ENCODE peak calls at places on chromosome 7, in ten cellular contexts. J, M, V, T, H, U, Z, R, K and D are unnamed samples.

GRCh38 chr7:42264702-42265101 is 27.7 kb upstream of the GLI3 start:
- DNase-seq in J (no peak), M (no peak), V (no peak), T (no peak), H (no peak), U (no peak), Z (no peak), R (no peak), K (no peak), D (no peak)

GRCh38 chr7:22671177-22671879 is 55.7 kb upstream of the IL6 start:
- DNase-seq in J (no peak), M (no peak), V (no peak), T (no peak), H (no peak), U (no peak), Z (no peak), R (no peak), K (no peak), D (no peak)

GRCh38 chr7:158586499-158587191 is 978 bp downstream of the PTPRN2 start:
- DNase-seq in J (no peak), M (no peak), V (no peak), T (no peak), H (no peak), U (no peak), Z (no peak), R (no peak), K (no peak), D (no peak)

GRCh38 chr7:50397320-50397970 is 52.7 kb downstream of the FIGNL1 start:
- DNase-seq in J (no peak), M (no peak), V (no peak), T (no peak), H (no peak), U (no peak), Z (no peak), R (no peak), K (no peak), D (no peak)

GRCh38 chr7:73539709-73540108 is 17.6 kb upstream of the BAZ1B start:
- DNase-seq in J (no peak), M (no peak), V (no peak), T (no peak), H (no peak), U (no peak), Z (no peak), R (no peak), K (peak; percentile 56), D (no peak)

GRCh38 chr7:16739863-16740622 is 13.5 kb upstream of the TSPAN13 start:
- DNase-seq in J (peak; percentile 26), M (no peak), V (peak; percentile 47), T (no peak), H (peak; percentile 69), U (peak; percentile 72), Z (peak; percentile 92), R (peak; percentile 73), K (no peak), D (no peak)

GRCh38 chr7:1665721-1666250 is 4.3 kb upstream of the ELFN1 start:
- DNase-seq in J (peak; percentile 14), M (no peak), V (peak; percentile 70), T (peak; percentile 38), H (no peak), U (no peak), Z (peak; percentile 99), R (peak; percentile 66), K (peak; percentile 46), D (no peak)

GRCh38 chr7:103637080-103637479 is 191.1 kb upstream of the SLC26A5 start:
- DNase-seq in J (no peak), M (no peak), V (no peak), T (no peak), H (no peak), U (no peak), Z (no peak), R (no peak), K (no peak), D (no peak)

GRCh38 chr7:127857464-127857841 is 173.8 kb downstream of the LRRC4 start:
- DNase-seq in J (no peak), M (no peak), V (no peak), T (no peak), H (no peak), U (no peak), Z (no peak), R (no peak), K (no peak), D (no peak)

GRCh38 chr7:7934127-7934526 is 34.5 kb upstream of the GLCCI1 start:
- DNase-seq in J (no peak), M (no peak), V (no peak), T (no peak), H (no peak), U (no peak), Z (no peak), R (no peak), K (no peak), D (no peak)

GRCh38 chr7:5314864-5315263 is 32.1 kb downstream of the SLC29A4 start:
- DNase-seq in J (no peak), M (no peak), V (no peak), T (no peak), H (no peak), U (no peak), Z (no peak), R (no peak), K (no peak), D (no peak)

GRCh38 chr7:141053626-141054025 is 20.2 kb upstream of the TMEM178B start:
- DNase-seq in J (no peak), M (no peak), V (no peak), T (no peak), H (no peak), U (no peak), Z (no peak), R (peak; percentile 8), K (no peak), D (no peak)

GRCh38 chr7:135857519-135858274 is 109.1 kb upstream of the FAM180A start:
- DNase-seq in J (no peak), M (no peak), V (no peak), T (no peak), H (no peak), U (no peak), Z (no peak), R (no peak), K (no peak), D (no peak)

GRCh38 chr7:101089876-101090275 is 4.6 kb downstream of the TRIM56 start:
- DNase-seq in J (no peak), M (no peak), V (no peak), T (no peak), H (no peak), U (no peak), Z (no peak), R (no peak), K (no peak), D (no peak)

GRCh38 chr7:36600869-36601530 is 123.3 kb downstream of the AOAH start:
- DNase-seq in J (no peak), M (no peak), V (no peak), T (no peak), H (peak; percentile 58), U (no peak), Z (peak; percentile 70), R (no peak), K (no peak), D (no peak)

GRCh38 chr7:90955641-90956207 is 308.5 kb upstream of the FZD1 start:
- DNase-seq in J (no peak), M (no peak), V (no peak), T (no peak), H (no peak), U (no peak), Z (no peak), R (no peak), K (no peak), D (no peak)

GRCh38 chr7:80830584-80831319 is 88.1 kb downstream of the SEMA3C start:
- DNase-seq in J (no peak), M (no peak), V (no peak), T (no peak), H (no peak), U (no peak), Z (no peak), R (no peak), K (no peak), D (no peak)

GRCh38 chr7:34904987-34905386 is 132.3 kb downstream of the DPY19L1 start:
- DNase-seq in J (no peak), M (no peak), V (no peak), T (no peak), H (no peak), U (no peak), Z (no peak), R (no peak), K (no peak), D (no peak)
- TF ChIP-seq POLR2A in J (no peak), M (no peak), V (no peak), T (no peak), H (no peak), U (no peak), Z (no peak), R (no peak), K (no peak), D (no peak)

GRCh38 chr7:149194799-149195179 is 557 bp upstream of the ZNF282 start:
- DNase-seq in J (no peak), M (no peak), V (no peak), T (no peak), H (no peak), U (no peak), Z (no peak), R (no peak), K (peak; percentile 39), D (no peak)

GRCh38 chr7:149196151-149196704 is 882 bp downstream of the ZNF282 start:
- DNase-seq in J (no peak), M (no peak), V (no peak), T (no peak), H (no peak), U (peak; percentile 30), Z (no peak), R (peak; percentile 57), K (peak; percentile 53), D (no peak)

GRCh38 chr7:149196705-149197171 is 1.4 kb downstream of the ZNF282 start:
- DNase-seq in J (no peak), M (peak; percentile 27), V (no peak), T (no peak), H (peak; percentile 36), U (no peak), Z (peak; percentile 45), R (peak; percentile 63), K (peak; percentile 58), D (no peak)

GRCh38 chr7:149197675-149198074 is 2.3 kb downstream of the ZNF282 start:
- DNase-seq in J (no peak), M (no peak), V (no peak), T (no peak), H (no peak), U (no peak), Z (no peak), R (no peak), K (peak; percentile 11), D (no peak)

GRCh38 chr7:149195180-149196150 is at the start of gene ZNF282:
- DNase-seq in J (peak; percentile 84), M (peak; percentile 85), V (peak; percentile 89), T (peak; percentile 93), H (peak; percentile 96), U (peak; percentile 90), Z (peak; percentile 96), R (peak; percentile 95), K (peak; percentile 94), D (peak; percentile 6)
- TF ChIP-seq POLR2A in J (no peak), M (peak; percentile 77), V (no peak), T (peak; percentile 75), H (peak; percentile 57), U (no peak), Z (peak; percentile 75), R (peak; percentile 58), K (no peak), D (peak; percentile 52)

GRCh38 chr7:27201231-27202017 is 1.5 kb upstream of the HOXA13 start:
- DNase-seq in J (no peak), M (no peak), V (no peak), T (no peak), H (no peak), U (no peak), Z (no peak), R (peak; percentile 93), K (no peak), D (no peak)
- TF ChIP-seq POLR2A in J (no peak), M (no peak), V (no peak), T (no peak), H (no peak), U (no peak), Z (no peak), R (peak; percentile 88), K (no peak), D (no peak)

GRCh38 chr7:93006480-93007095 is 111.2 kb downstream of the SAMD9 start:
- DNase-seq in J (no peak), M (no peak), V (no peak), T (no peak), H (no peak), U (no peak), Z (no peak), R (no peak), K (no peak), D (no peak)
- TF ChIP-seq POLR2A in J (no peak), M (no peak), V (no peak), T (no peak), H (no peak), U (no peak), Z (no peak), R (no peak), K (no peak), D (no peak)